ENCODE peak calls at places on chromosome 6, in nine cellular contexts. W is stomach; M is GM23338; Z is fibroblast of mammary gland; F is CD8-positive, alpha-beta T cell; N is Panc1; L is Peyer's patch; P is MM.1S; A is IMR-90. G is an unnamed sample.

GRCh38 chr6:122114733-122115132 is 284.7 kb upstream of the HSF2 start:
- DNase-seq in W (no peak), M (no peak), Z (no peak), F (no peak), N (no peak), L (no peak), P (no peak), A (peak; percentile 3), G (no peak)

GRCh38 chr6:135191508-135192255 is 10.6 kb downstream of the MYB start:
- DNase-seq in W (no peak), M (no peak), Z (no peak), F (no peak), N (no peak), L (no peak), P (no peak), A (no peak), G (peak; percentile 20)

GRCh38 chr6:10276106-10276505 is 138.8 kb downstream of the TFAP2A start:
- DNase-seq in W (no peak), M (no peak), Z (no peak), F (no peak), N (no peak), L (no peak), P (no peak), A (peak; percentile 31), G (no peak)

GRCh38 chr6:39207421-39208232 is 21.6 kb downstream of the KCNK5 start:
- DNase-seq in W (no peak), M (no peak), Z (no peak), F (no peak), N (no peak), L (no peak), P (no peak), A (no peak), G (no peak)

GRCh38 chr6:84866715-84867114 is 102.3 kb upstream of the TBX18 start:
- DNase-seq in W (no peak), M (no peak), Z (peak; percentile 26), F (no peak), N (no peak), L (no peak), P (no peak), A (no peak), G (no peak)

GRCh38 chr6:105389543-105389942 is 13.3 kb downstream of the PREP start:
- DNase-seq in W (no peak), M (peak; percentile 40), Z (peak; percentile 13), F (no peak), N (no peak), L (no peak), P (no peak), A (no peak), G (no peak)

GRCh38 chr6:17013701-17014100 is 88.1 kb upstream of the STMND1 start:
- DNase-seq in W (no peak), M (no peak), Z (peak; percentile 78), F (no peak), N (no peak), L (no peak), P (no peak), A (peak; percentile 91), G (no peak)

GRCh38 chr6:169169941-169170582 is 83.6 kb downstream of the THBS2 start:
- DNase-seq in W (no peak), M (no peak), Z (no peak), F (no peak), N (no peak), L (no peak), P (no peak), A (no peak), G (no peak)

GRCh38 chr6:113719056-113719455 is 138.1 kb upstream of the MARCKS start:
- DNase-seq in W (no peak), M (no peak), Z (peak; percentile 14), F (no peak), N (no peak), L (no peak), P (no peak), A (peak; percentile 26), G (no peak)

GRCh38 chr6:5851261-5851757 is 155.4 kb downstream of the NRN1 start:
- DNase-seq in W (peak; percentile 52), M (peak; percentile 91), Z (peak; percentile 54), F (peak; percentile 64), N (no peak), L (peak; percentile 66), P (peak; percentile 36), A (no peak), G (peak; percentile 71)

GRCh38 chr6:5141046-5141445 is 55.9 kb downstream of the PPP1R3G start:
- DNase-seq in W (no peak), M (no peak), Z (peak; percentile 61), F (no peak), N (no peak), L (no peak), P (no peak), A (peak; percentile 17), G (no peak)

GRCh38 chr6:158290659-158291058 is 21.6 kb upstream of the TULP4 start:
- DNase-seq in W (peak; percentile 37), M (no peak), Z (no peak), F (peak; percentile 45), N (no peak), L (peak; percentile 72), P (peak; percentile 80), A (no peak), G (peak; percentile 78)

DNA sequence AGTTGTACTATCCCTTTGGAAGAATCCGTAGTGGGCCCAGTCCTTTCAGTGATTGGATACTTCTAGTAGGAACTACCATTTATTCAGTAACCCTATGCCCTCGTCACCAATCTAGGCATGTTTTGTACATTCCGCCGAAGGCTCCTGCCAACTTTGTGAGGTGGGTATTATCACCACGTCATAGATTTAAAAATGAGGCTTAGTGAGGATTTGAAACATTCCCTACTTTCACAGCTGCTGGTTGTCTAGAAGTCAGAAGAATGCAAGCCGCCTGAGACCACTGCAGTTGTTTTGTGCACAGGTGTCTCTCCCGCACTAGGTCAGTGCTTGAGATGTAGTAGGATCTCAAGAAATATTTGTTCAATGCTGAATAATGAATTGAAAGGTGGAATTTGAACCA is 32.6 kb downstream of the ENPP1 start:
- DNase-seq in W (no peak), M (no peak), Z (no peak), F (no peak), N (no peak), L (no peak), P (no peak), A (no peak), G (no peak)
- TF ChIP-seq CTCF in W (no peak), M (no peak), Z (no peak), F (no peak), N (no peak), L (no peak), P (no peak), A (no peak), G (no peak)

DNA sequence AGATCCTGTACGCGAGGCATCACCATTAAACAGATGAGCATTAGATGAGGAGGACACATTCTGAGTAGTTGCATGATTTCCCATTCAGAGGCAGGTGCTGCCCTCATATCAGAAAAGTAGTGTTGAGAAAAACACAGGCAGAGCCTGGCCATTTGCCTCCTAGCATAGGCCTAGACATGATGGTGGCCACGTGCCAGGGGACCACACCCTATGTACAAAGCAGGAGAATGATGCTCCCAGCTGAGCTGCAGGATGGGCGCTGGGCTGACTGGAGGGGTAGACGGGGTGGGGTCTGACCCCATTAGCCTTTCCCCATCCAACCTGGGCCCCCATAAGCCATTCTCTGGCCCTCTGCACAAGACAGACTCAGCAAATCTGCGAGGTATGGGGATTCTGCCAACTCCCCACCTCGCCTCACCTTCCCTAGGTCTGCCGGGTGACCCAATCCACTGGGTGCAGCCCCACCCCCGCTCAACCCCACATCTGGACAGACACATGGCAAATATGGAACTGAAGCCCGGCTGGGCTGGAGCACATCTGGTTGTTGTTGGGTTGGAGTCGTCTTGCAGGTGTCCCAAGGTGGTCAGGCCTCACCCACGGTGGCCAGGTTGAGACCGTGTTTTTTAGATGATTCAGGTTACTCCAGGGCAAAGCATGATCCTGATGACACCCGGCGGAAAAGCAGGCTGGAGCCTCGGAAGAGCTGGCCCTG is 13.9 kb downstream of the PI16 start:
- DNase-seq in W (peak; percentile 64), M (no peak), Z (peak; percentile 43), F (no peak), N (no peak), L (no peak), P (no peak), A (no peak), G (no peak)
- TF ChIP-seq CTCF in W (no peak), M (no peak), Z (no peak), F (no peak), N (no peak), L (no peak), P (no peak), A (no peak), G (no peak)

GRCh38 chr6:55293116-55293515 is 34.2 kb upstream of the GFRAL start:
- DNase-seq in W (no peak), M (peak; percentile 67), Z (peak; percentile 22), F (no peak), N (no peak), L (no peak), P (peak; percentile 16), A (peak; percentile 31), G (no peak)
- TF ChIP-seq CTCF in W (no peak), M (peak; percentile 56), Z (peak; percentile 45), F (no peak), N (peak; percentile 51), L (peak; percentile 7), P (peak; percentile 30), A (peak; percentile 34), G (no peak)

DNA sequence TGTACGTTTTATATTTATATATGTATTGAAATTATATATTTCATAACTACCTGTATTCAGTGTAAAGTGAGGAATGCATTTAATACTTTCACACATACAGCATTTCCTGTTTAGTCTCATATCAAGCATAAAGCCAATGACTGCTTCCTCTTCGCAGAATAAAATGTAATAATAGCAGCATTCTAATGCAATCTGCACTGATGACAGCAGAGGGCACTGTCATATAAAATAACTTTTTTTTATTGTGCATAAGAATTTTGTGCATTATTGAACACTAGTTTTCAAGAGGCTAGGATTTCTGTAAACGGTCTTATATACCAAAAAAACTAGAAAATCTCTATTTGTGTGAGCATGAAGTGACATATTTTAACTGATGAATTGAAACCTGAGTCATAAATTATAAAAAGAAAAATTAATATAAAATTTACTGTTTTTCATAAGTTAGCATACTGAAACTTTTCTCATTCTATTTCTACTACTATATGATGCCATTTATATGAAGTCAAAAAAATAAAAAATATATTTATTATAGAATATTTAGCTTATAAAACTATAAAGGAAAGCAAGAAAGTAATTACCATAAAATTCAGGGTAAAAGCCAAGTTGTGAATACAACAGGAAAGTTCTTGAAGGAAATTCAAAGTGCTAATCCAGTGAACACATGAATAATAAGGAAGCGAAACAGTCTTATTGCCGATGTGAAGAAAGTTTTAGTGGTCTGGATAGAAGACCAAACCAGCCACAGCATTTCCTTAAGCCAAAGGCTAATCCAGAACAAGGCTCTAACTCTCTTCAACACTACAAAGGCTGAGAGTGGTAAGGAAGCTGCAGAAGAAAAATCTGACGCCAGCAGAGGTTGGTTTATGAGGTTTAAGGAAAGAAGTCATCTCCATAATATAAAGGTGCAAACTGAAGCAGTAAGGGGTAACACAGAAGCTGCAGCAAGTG is 36.3 kb downstream of the RNF146 start:
- DNase-seq in W (peak; percentile 44), M (peak; percentile 49), Z (peak; percentile 57), F (peak; percentile 45), N (peak; percentile 33), L (peak; percentile 45), P (peak; percentile 60), A (peak; percentile 48), G (peak; percentile 77)
- TF ChIP-seq CTCF in W (peak; percentile 60), M (peak; percentile 58), Z (peak; percentile 68), F (peak; percentile 96), N (peak; percentile 76), L (peak; percentile 70), P (peak; percentile 62), A (peak; percentile 81), G (peak; percentile 90)

GRCh38 chr6:133067960-133068359 is 173.2 kb upstream of the EYA4 start:
- DNase-seq in W (no peak), M (no peak), Z (no peak), F (no peak), N (no peak), L (no peak), P (no peak), A (no peak), G (no peak)

GRCh38 chr6:133070410-133071043 is 170.6 kb upstream of the EYA4 start:
- DNase-seq in W (no peak), M (no peak), Z (no peak), F (no peak), N (no peak), L (no peak), P (no peak), A (no peak), G (no peak)
- TF ChIP-seq CTCF in W (no peak), M (no peak), Z (no peak), F (no peak), N (no peak), L (no peak), P (no peak), A (no peak), G (no peak)

G was measured in B cell.